ENCODE peak calls at places on chromosomes 1 and 21, in eight cellular contexts. V is adrenal gland, I is stomach, X is heart right ventricle, Z is IMR-90, K is left ventricle myocardium inferior, B is colonic mucosa, T is HL-60. O is an unnamed sample.
A peak's percentile ranks its signal among the peaks of the same experiment; 100 is the strongest.

GRCh38 chr1:245880754-245881403 is 626.2 kb downstream of the SMYD3 start:
- DNase-seq in V (no peak), I (no peak), X (no peak), Z (peak; percentile 91), K (no peak), B (no peak), T (no peak), O (no peak)

GRCh38 chr1:21670059-21670881 is 1.1 kb upstream of the RAP1GAP start:
- DNase-seq in V (peak; percentile 28), I (no peak), X (no peak), Z (no peak), K (no peak), B (no peak), T (no peak), O (no peak)

GRCh38 chr1:218344814-218345672 is at the start of gene TGFB2:
- DNase-seq in V (peak; percentile 67), I (no peak), X (peak; percentile 63), Z (peak; percentile 85), K (no peak), B (peak; percentile 31), T (peak; percentile 34), O (peak; percentile 75)

GRCh38 chr1:46481961-46482360 is 7.7 kb upstream of the DMBX1 start:
- DNase-seq in V (no peak), I (no peak), X (no peak), Z (no peak), K (no peak), B (no peak), T (no peak), O (no peak)

GRCh38 chr1:67339623-67340343 is 32.1 kb downstream of the IL12RB2 start:
- DNase-seq in V (peak; percentile 44), I (no peak), X (no peak), Z (peak; percentile 77), K (no peak), B (no peak), T (no peak), O (peak; percentile 60)

GRCh38 chr1:101185421-101185820 is 51.4 kb upstream of the S1PR1 start:
- DNase-seq in V (no peak), I (no peak), X (no peak), Z (peak; percentile 62), K (no peak), B (no peak), T (no peak), O (no peak)

GRCh38 chr1:81437649-81438048 is 363.1 kb upstream of the ADGRL2 start:
- DNase-seq in V (no peak), I (no peak), X (no peak), Z (no peak), K (no peak), B (no peak), T (no peak), O (no peak)

GRCh38 chr1:201295346-201295745 is 12.0 kb downstream of the PKP1 start:
- DNase-seq in V (no peak), I (no peak), X (no peak), Z (no peak), K (no peak), B (no peak), T (no peak), O (no peak)

GRCh38 chr1:19662313-19662712 is 2.4 kb upstream of the HTR6 start:
- DNase-seq in V (no peak), I (no peak), X (no peak), Z (no peak), K (no peak), B (no peak), T (no peak), O (no peak)

GRCh38 chr1:227174136-227174535 is 144.2 kb downstream of the CDC42BPA start:
- DNase-seq in V (no peak), I (no peak), X (no peak), Z (peak; percentile 70), K (no peak), B (no peak), T (no peak), O (no peak)

GRCh38 chr21:25862596-25862995 is 127.8 kb downstream of the GABPA start:
- DNase-seq in V (no peak), I (no peak), X (no peak), Z (peak; percentile 39), K (no peak), B (no peak), T (peak; percentile 42), O (no peak)

GRCh38 chr1:201970334-201971159 is 11.9 kb upstream of the RNPEP start:
- DNase-seq in V (peak; percentile 45), I (no peak), X (no peak), Z (peak; percentile 58), K (no peak), B (no peak), T (no peak), O (no peak)

GRCh38 chr1:67535474-67535873 is 105.3 kb upstream of the SERBP1 start:
- DNase-seq in V (peak; percentile 83), I (peak; percentile 85), X (peak; percentile 72), Z (peak; percentile 87), K (peak; percentile 71), B (peak; percentile 87), T (peak; percentile 76), O (no peak)

GRCh38 chr1:203340112-203340804 is 10.7 kb downstream of the FMOD start:
- DNase-seq in V (peak; percentile 76), I (peak; percentile 81), X (peak; percentile 81), Z (peak; percentile 84), K (peak; percentile 52), B (peak; percentile 84), T (peak; percentile 71), O (no peak)

GRCh38 chr21:39137248-39138186 is 45.7 kb downstream of the PSMG1 start:
- DNase-seq in V (peak; percentile 33), I (no peak), X (no peak), Z (peak; percentile 24), K (no peak), B (no peak), T (peak; percentile 9), O (no peak)

GRCh38 chr1:61227857-61228557 is 145.6 kb downstream of the NFIA start:
- DNase-seq in V (no peak), I (no peak), X (no peak), Z (no peak), K (no peak), B (no peak), T (no peak), O (no peak)

GRCh38 chr1:63868220-63868897 is 94.5 kb downstream of the ROR1 start:
- DNase-seq in V (no peak), I (no peak), X (no peak), Z (peak; percentile 55), K (no peak), B (no peak), T (no peak), O (peak; percentile 60)

GRCh38 chr1:46461017-46461808 is 28.4 kb upstream of the DMBX1 start:
- DNase-seq in V (no peak), I (no peak), X (no peak), Z (no peak), K (no peak), B (no peak), T (no peak), O (no peak)

GRCh38 chr1:47508900-47509488 is 71.2 kb downstream of the FOXD2 start:
- DNase-seq in V (no peak), I (no peak), X (no peak), Z (no peak), K (no peak), B (peak; percentile 75), T (no peak), O (no peak)

DNA sequence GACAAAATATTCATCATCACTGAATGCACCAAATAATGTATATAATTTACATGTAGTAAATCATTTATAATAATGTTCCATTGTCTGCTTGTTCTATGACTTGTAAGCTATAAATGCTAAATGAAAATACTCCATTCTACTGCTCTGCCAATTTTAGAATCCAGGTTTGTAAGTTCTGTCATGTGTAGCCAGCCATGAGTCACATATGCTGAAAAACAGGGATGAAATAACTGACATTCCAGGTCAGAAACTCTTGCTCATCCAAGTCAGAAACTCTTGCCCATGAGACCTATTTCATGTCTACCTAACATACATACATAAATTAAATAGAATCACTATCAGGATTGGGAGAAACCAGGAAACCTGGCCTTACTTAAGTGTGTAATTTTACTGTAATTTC is 95.6 kb downstream of the ASH1L start:
- DNase-seq in V (no peak), I (no peak), X (no peak), Z (peak; percentile 90), K (no peak), B (no peak), T (no peak), O (peak; percentile 39)
- H3K27ac ChIP-seq in V (peak overlapping the region; percentile 20), I (no peak overlapping the region), X (no peak overlapping the region), Z (no peak overlapping the region), K (no peak overlapping the region), B (no peak overlapping the region), T (no peak overlapping the region), O (peak overlapping the region; percentile 13)

GRCh38 chr1:228215663-228216116 is 7.8 kb downstream of the OBSCN start:
- DNase-seq in V (no peak), I (no peak), X (no peak), Z (no peak), K (no peak), B (peak; percentile 9), T (no peak), O (no peak)
- H3K27ac ChIP-seq in V (no peak overlapping the region), I (no peak overlapping the region), X (peak overlapping the region; percentile 34), Z (no peak overlapping the region), K (peak overlapping the region; percentile 44), B (no peak overlapping the region), T (no peak overlapping the region), O (no peak overlapping the region)

GRCh38 chr1:55870076-55870475 is 654.9 kb upstream of the USP24 start:
- DNase-seq in V (no peak), I (no peak), X (no peak), Z (no peak), K (no peak), B (no peak), T (no peak), O (no peak)
- H3K27ac ChIP-seq in V (no peak overlapping the region), I (no peak overlapping the region), X (no peak overlapping the region), Z (no peak overlapping the region), K (no peak overlapping the region), B (no peak overlapping the region), T (no peak overlapping the region), O (no peak overlapping the region)

GRCh38 chr1:94746635-94747525 is 73.3 kb upstream of the SLC44A3 start:
- DNase-seq in V (peak; percentile 37), I (no peak), X (no peak), Z (no peak), K (no peak), B (no peak), T (peak; percentile 28), O (no peak)
- H3K27ac ChIP-seq in V (peak overlapping the region; percentile 55), I (peak overlapping the region; percentile 22), X (no peak overlapping the region), Z (no peak overlapping the region), K (no peak overlapping the region), B (no peak overlapping the region), T (peak overlapping the region; percentile 9), O (no peak overlapping the region)